ENCODE peak calls at places on chromosomes 2 and 18, in five cellular contexts. T, C, M, U and I are unnamed samples.

GRCh38 chr18:58253871-58254270 is 209.8 kb downstream of the NEDD4L start:
- DNase-seq in C (no peak), T (no peak), U (no peak), M (no peak), I (no peak)

GRCh38 chr2:230319211-230319862 is 7.7 kb upstream of the SP140L start:
- DNase-seq in T (no peak), U (peak; percentile 49), C (no peak), M (no peak), I (no peak)

GRCh38 chr2:156562136-156562535 is 126.0 kb downstream of the GPD2 start:
- DNase-seq in U (no peak), C (no peak), T (no peak), M (no peak), I (no peak)

GRCh38 chr18:23585007-23585871 is 1.1 kb downstream of the NPC1 start:
- DNase-seq in C (peak; percentile 33), T (no peak), U (no peak), M (no peak), I (no peak)

GRCh38 chr18:77115461-77115907 is 17.1 kb downstream of the MBP start:
- DNase-seq in M (no peak), T (no peak), C (peak; percentile 14), U (no peak), I (no peak)

GRCh38 chr2:111698743-111699554 is 185.0 kb downstream of the ANAPC1 start:
- DNase-seq in U (peak; percentile 16), T (peak; percentile 81), M (no peak), C (peak; percentile 62), I (peak; percentile 88)

GRCh38 chr18:78144669-78145068 is 834.9 kb upstream of the SALL3 start:
- DNase-seq in C (no peak), U (no peak), M (no peak), T (no peak), I (no peak)

GRCh38 chr2:45006041-45006941 is 3.0 kb downstream of the SIX2 start:
- DNase-seq in T (no peak), C (no peak), M (no peak), U (no peak), I (peak; percentile 73)

GRCh38 chr2:181223239-181223638 is 233.9 kb upstream of the ITGA4 start:
- DNase-seq in U (no peak), M (no peak), C (no peak), T (no peak), I (no peak)

GRCh38 chr2:102915128-102915527 is 153.3 kb downstream of the TMEM182 start:
- DNase-seq in M (no peak), U (no peak), T (no peak), C (no peak), I (no peak)

GRCh38 chr2:33153008-33153407 is 206.3 kb downstream of the LTBP1 start:
- DNase-seq in M (no peak), C (no peak), U (no peak), T (no peak), I (no peak)

GRCh38 chr2:175282300-175282699 is 100.8 kb upstream of the ATP5MC3 start:
- DNase-seq in U (no peak), T (no peak), C (no peak), M (no peak), I (no peak)

GRCh38 chr18:77110400-77110799 is 22.2 kb downstream of the MBP start:
- DNase-seq in U (no peak), C (no peak), M (no peak), T (no peak), I (no peak)